ENCODE peak calls at places on chromosomes 4 and X, in five cellular contexts. One of them, this sample, is unnamed. For H3K9me3 and H3K36me3, the result is how much of the 10 kb centered on the place peaks cover.

GRCh38 chr4:109294006-109294405 is 8.5 kb downstream of the COL25A1 start:
- DNase-seq in OCI-LY7: peak
- DNase-seq in psoas muscle: no peak
- DNase-seq in fibroblast of lung: no peak
- DNase-seq in CD8-positive, alpha-beta memory T cell: no peak
- DNase-seq in this sample: no peak

GRCh38 chrX:19810809-19811208 is 76.6 kb downstream of the SH3KBP1 start:
- DNase-seq in CD8-positive, alpha-beta memory T cell: no peak
- DNase-seq in psoas muscle: no peak
- DNase-seq in fibroblast of lung: peak
- DNase-seq in OCI-LY7: no peak
- DNase-seq in this sample: no peak

GRCh38 chrX:115582871-115583729 is 22.1 kb downstream of the PLS3 start:
- DNase-seq in fibroblast of lung: peak
- DNase-seq in CD8-positive, alpha-beta memory T cell: no peak
- DNase-seq in psoas muscle: no peak
- DNase-seq in OCI-LY7: no peak
- DNase-seq in this sample: no peak

GRCh38 chrX:153883163-153883843 is 2.7 kb downstream of the L1CAM start:
- DNase-seq in fibroblast of lung: no peak
- DNase-seq in psoas muscle: no peak
- DNase-seq in OCI-LY7: no peak
- DNase-seq in CD8-positive, alpha-beta memory T cell: no peak
- DNase-seq in this sample: no peak

GRCh38 chrX:121146059-121146628 is 98.7 kb downstream of the GLUD2 start:
- DNase-seq in psoas muscle: no peak
- DNase-seq in fibroblast of lung: no peak
- DNase-seq in CD8-positive, alpha-beta memory T cell: no peak
- DNase-seq in OCI-LY7: no peak
- DNase-seq in this sample: no peak

GRCh38 chrX:64395568-64395929 is 297 bp upstream of the MTMR8 start:
- DNase-seq in OCI-LY7: no peak
- DNase-seq in psoas muscle: no peak
- DNase-seq in fibroblast of lung: no peak
- DNase-seq in CD8-positive, alpha-beta memory T cell: no peak
- DNase-seq in this sample: no peak

GRCh38 chr4:123616970-123617392 is 220.4 kb downstream of the SPRY1 start:
- DNase-seq in CD8-positive, alpha-beta memory T cell: peak
- DNase-seq in fibroblast of lung: no peak
- DNase-seq in psoas muscle: peak
- DNase-seq in OCI-LY7: peak
- DNase-seq in this sample: peak

GRCh38 chrX:37905436-37906147 is 58.2 kb upstream of the DYNLT3 start:
- DNase-seq in psoas muscle: no peak
- DNase-seq in OCI-LY7: no peak
- DNase-seq in fibroblast of lung: peak
- DNase-seq in CD8-positive, alpha-beta memory T cell: no peak
- DNase-seq in this sample: no peak

GRCh38 chr4:185093573-185093972 is 49.5 kb upstream of the SLC25A4 start:
- DNase-seq in CD8-positive, alpha-beta memory T cell: no peak
- DNase-seq in fibroblast of lung: no peak
- DNase-seq in OCI-LY7: no peak
- DNase-seq in psoas muscle: no peak
- DNase-seq in this sample: no peak

GRCh38 chr4:82890602-82890912 is 396 bp downstream of the SEC31A start:
- DNase-seq in OCI-LY7: no peak
- DNase-seq in CD8-positive, alpha-beta memory T cell: no peak
- DNase-seq in psoas muscle: no peak
- DNase-seq in fibroblast of lung: no peak
- DNase-seq in this sample: no peak

GRCh38 chr4:8771258-8771590 is 100.4 kb downstream of the HMX1 start:
- DNase-seq in OCI-LY7: no peak
- DNase-seq in CD8-positive, alpha-beta memory T cell: no peak
- DNase-seq in psoas muscle: peak
- DNase-seq in fibroblast of lung: no peak
- DNase-seq in this sample: no peak

GRCh38 chrX:16368696-16369095 is 201.4 kb downstream of the MAGEB17 start:
- DNase-seq in CD8-positive, alpha-beta memory T cell: no peak
- DNase-seq in OCI-LY7: no peak
- DNase-seq in fibroblast of lung: no peak
- DNase-seq in psoas muscle: no peak
- DNase-seq in this sample: no peak

GRCh38 chr4:88308587-88308986 is 24.2 kb upstream of the PPM1K start:
- DNase-seq in psoas muscle: no peak
- DNase-seq in fibroblast of lung: no peak
- DNase-seq in OCI-LY7: no peak
- DNase-seq in CD8-positive, alpha-beta memory T cell: no peak
- DNase-seq in this sample: no peak

GRCh38 chr4:145735330-145735638 is 55.3 kb downstream of the C4orf51 start:
- DNase-seq in fibroblast of lung: peak
- DNase-seq in psoas muscle: no peak
- DNase-seq in OCI-LY7: no peak
- DNase-seq in CD8-positive, alpha-beta memory T cell: no peak
- DNase-seq in this sample: no peak

GRCh38 chrX:134460861-134461218 is 875 bp downstream of the HPRT1 start:
- DNase-seq in fibroblast of lung: peak
- DNase-seq in OCI-LY7: peak
- DNase-seq in CD8-positive, alpha-beta memory T cell: no peak
- DNase-seq in psoas muscle: no peak
- DNase-seq in this sample: no peak

GRCh38 chr4:113976937-113977855 is 2.3 kb downstream of the ARSJ start:
- DNase-seq in CD8-positive, alpha-beta memory T cell: no peak
- DNase-seq in fibroblast of lung: peak
- DNase-seq in OCI-LY7: no peak
- DNase-seq in psoas muscle: no peak
- DNase-seq in this sample: no peak

GRCh38 chr4:85153221-85153620 is 186.7 kb upstream of the WDFY3 start:
- DNase-seq in CD8-positive, alpha-beta memory T cell: no peak
- DNase-seq in OCI-LY7: no peak
- DNase-seq in psoas muscle: no peak
- DNase-seq in fibroblast of lung: peak
- DNase-seq in this sample: no peak

GRCh38 chrX:124507276-124507675 is 160.9 kb downstream of the SH2D1A start:
- DNase-seq in psoas muscle: no peak
- DNase-seq in CD8-positive, alpha-beta memory T cell: no peak
- DNase-seq in fibroblast of lung: no peak
- DNase-seq in OCI-LY7: no peak
- DNase-seq in this sample: no peak

GRCh38 chr4:141815646-141816045 is 179.3 kb downstream of the IL15 start:
- DNase-seq in CD8-positive, alpha-beta memory T cell: no peak
- DNase-seq in psoas muscle: no peak
- DNase-seq in OCI-LY7: no peak
- DNase-seq in fibroblast of lung: no peak
- DNase-seq in this sample: no peak

GRCh38 chr4:126268106-126268505 is 953.4 kb downstream of the FAT4 start:
- DNase-seq in fibroblast of lung: peak
- DNase-seq in OCI-LY7: no peak
- DNase-seq in CD8-positive, alpha-beta memory T cell: no peak
- DNase-seq in psoas muscle: no peak
- DNase-seq in this sample: no peak

DNA sequence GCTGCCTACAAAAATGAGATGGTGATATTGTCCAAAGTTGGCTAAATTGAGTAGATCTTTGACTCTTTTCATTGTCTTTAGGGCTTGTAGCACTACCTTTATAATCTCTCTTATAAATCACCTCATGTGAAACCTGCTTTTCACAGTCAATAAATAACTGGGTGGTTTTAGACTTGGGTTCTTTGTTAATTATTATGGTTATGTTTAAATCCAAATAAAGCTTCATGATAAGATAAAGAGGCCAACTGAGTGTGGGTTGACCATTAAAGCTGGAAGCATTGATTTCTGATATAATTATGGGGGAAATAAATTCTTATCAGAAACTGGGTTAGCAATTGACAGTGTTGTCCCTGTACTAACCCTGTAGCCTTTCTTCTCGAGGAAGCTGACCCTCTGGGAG is 384.7 kb upstream of the LCORL start:
- DNase-seq in OCI-LY7: no peak
- DNase-seq in fibroblast of lung: no peak
- DNase-seq in psoas muscle: no peak
- DNase-seq in CD8-positive, alpha-beta memory T cell: no peak
- DNase-seq in this sample: no peak
- H3K9me3 ChIP-seq in OCI-LY7: under half
- H3K9me3 ChIP-seq in fibroblast of lung: under half
- H3K9me3 ChIP-seq in psoas muscle: under half
- H3K9me3 ChIP-seq in CD8-positive, alpha-beta memory T cell: under half
- H3K9me3 ChIP-seq in this sample: under half

GRCh38 chr4:99537674-99538073 is 26.2 kb downstream of the TRMT10A start:
- DNase-seq in fibroblast of lung: no peak
- DNase-seq in CD8-positive, alpha-beta memory T cell: no peak
- DNase-seq in psoas muscle: no peak
- DNase-seq in OCI-LY7: no peak
- DNase-seq in this sample: no peak

GRCh38 chr4:99540287-99540939 is 23.4 kb downstream of the TRMT10A start:
- DNase-seq in OCI-LY7: no peak
- DNase-seq in CD8-positive, alpha-beta memory T cell: no peak
- DNase-seq in psoas muscle: no peak
- DNase-seq in fibroblast of lung: no peak
- DNase-seq in this sample: no peak

GRCh38 chr4:99536148-99536728 is 25.4 kb downstream of the C4orf17 start:
- DNase-seq in psoas muscle: no peak
- DNase-seq in CD8-positive, alpha-beta memory T cell: no peak
- DNase-seq in OCI-LY7: no peak
- DNase-seq in fibroblast of lung: peak
- DNase-seq in this sample: no peak

GRCh38 chr4:99536848-99537247 is 26.0 kb downstream of the C4orf17 start:
- DNase-seq in fibroblast of lung: no peak
- DNase-seq in OCI-LY7: no peak
- DNase-seq in psoas muscle: no peak
- DNase-seq in CD8-positive, alpha-beta memory T cell: no peak
- DNase-seq in this sample: no peak
- H3K27ac ChIP-seq in fibroblast of lung: no peak
- H3K27ac ChIP-seq in OCI-LY7: no peak
- H3K27ac ChIP-seq in psoas muscle: no peak
- H3K27ac ChIP-seq in CD8-positive, alpha-beta memory T cell: no peak
- H3K27ac ChIP-seq in this sample: no peak

DNA sequence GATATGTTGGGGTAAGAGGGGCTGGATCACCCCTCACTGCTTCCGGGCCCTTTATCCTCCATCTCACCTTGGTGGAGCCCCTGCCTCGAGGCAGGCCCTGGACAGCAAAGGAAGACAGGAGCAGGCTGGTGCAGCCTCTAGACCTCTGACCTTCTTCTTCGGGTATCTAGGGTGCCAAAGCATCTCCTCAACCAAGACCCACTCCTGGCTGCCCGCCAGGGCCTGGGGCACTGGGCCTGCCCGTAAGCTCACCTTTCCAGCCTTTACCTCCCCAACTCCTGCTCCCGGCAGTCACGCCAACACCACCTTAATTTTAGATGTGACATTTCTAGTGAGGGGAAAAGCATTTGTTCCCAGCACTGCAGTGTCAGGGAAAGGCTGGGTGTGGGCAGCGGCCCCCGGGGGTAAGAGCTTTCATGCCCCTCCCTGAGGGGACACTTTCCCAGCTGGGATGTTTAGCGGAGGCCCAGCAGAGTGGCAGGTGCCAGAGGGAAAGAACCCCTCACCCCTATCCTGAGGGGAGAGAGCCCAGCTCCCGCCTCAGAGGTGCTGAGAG is 6.7 kb downstream of the MAN2B2 start:
- DNase-seq in OCI-LY7: no peak
- DNase-seq in CD8-positive, alpha-beta memory T cell: no peak
- DNase-seq in psoas muscle: no peak
- DNase-seq in fibroblast of lung: no peak
- DNase-seq in this sample: no peak
- H3K36me3 ChIP-seq in OCI-LY7: half or more
- H3K36me3 ChIP-seq in CD8-positive, alpha-beta memory T cell: under half
- H3K36me3 ChIP-seq in psoas muscle: under half
- H3K36me3 ChIP-seq in fibroblast of lung: under half
- H3K36me3 ChIP-seq in this sample: under half

GRCh38 chrX:156002517-156002916 is 5.0 kb downstream of the IL9R start:
- DNase-seq in OCI-LY7: no peak
- DNase-seq in fibroblast of lung: no peak
- DNase-seq in CD8-positive, alpha-beta memory T cell: no peak
- DNase-seq in psoas muscle: no peak
- DNase-seq in this sample: no peak

GRCh38 chrX:156000361-156000926 is 2.9 kb downstream of the IL9R start:
- DNase-seq in psoas muscle: no peak
- DNase-seq in OCI-LY7: no peak
- DNase-seq in CD8-positive, alpha-beta memory T cell: no peak
- DNase-seq in fibroblast of lung: no peak
- DNase-seq in this sample: no peak

GRCh38 chrX:155998761-155999510 is 1.4 kb downstream of the IL9R start:
- DNase-seq in psoas muscle: no peak
- DNase-seq in fibroblast of lung: no peak
- DNase-seq in OCI-LY7: no peak
- DNase-seq in CD8-positive, alpha-beta memory T cell: no peak
- DNase-seq in this sample: no peak

GRCh38 chrX:156001667-156002021 is 4.1 kb downstream of the IL9R start:
- DNase-seq in fibroblast of lung: no peak
- DNase-seq in OCI-LY7: no peak
- DNase-seq in CD8-positive, alpha-beta memory T cell: no peak
- DNase-seq in psoas muscle: no peak
- DNase-seq in this sample: no peak

DNA sequence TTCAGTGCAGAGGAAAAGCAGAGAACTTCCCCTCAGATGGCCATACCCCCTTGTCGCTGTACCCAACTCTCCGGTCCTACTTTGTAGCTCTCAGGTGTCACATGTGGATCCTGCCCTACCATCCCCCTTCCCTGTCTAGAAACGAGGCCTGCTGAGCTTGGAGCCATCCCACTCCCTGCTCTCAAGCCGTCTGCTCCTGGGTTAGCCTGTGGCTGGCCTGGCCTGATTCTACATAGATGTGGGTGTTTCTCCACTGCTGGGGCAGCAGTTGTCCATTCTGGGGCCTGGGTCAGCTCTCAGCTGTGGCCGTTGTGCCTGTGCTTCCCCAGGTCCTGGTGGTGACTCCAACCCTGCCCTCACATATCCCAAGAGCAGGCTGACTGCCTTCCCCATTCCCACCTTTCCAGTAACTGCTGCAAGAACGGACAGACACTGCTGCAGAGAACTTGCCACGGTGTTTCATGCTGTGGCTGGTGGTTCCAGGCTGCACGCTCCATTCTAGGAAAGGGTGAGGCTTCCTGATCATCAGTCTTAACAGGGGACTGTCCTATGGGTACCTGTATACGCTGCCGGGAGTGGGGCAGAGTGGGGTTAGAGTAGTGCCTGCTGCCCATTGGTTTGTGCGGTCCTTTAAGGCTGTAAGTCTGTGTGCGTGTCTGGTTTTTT is 3.6 kb downstream of the IL9R start:
- DNase-seq in CD8-positive, alpha-beta memory T cell: no peak
- DNase-seq in OCI-LY7: no peak
- DNase-seq in psoas muscle: no peak
- DNase-seq in fibroblast of lung: no peak
- DNase-seq in this sample: no peak
- H3K9me3 ChIP-seq in CD8-positive, alpha-beta memory T cell: under half
- H3K9me3 ChIP-seq in OCI-LY7: under half
- H3K9me3 ChIP-seq in psoas muscle: under half
- H3K9me3 ChIP-seq in fibroblast of lung: under half
- H3K9me3 ChIP-seq in this sample: under half

GRCh38 chr4:119788334-119789266 is 160.0 kb upstream of the PDE5A start:
- DNase-seq in CD8-positive, alpha-beta memory T cell: no peak
- DNase-seq in fibroblast of lung: no peak
- DNase-seq in OCI-LY7: no peak
- DNase-seq in psoas muscle: no peak
- DNase-seq in this sample: no peak
- H3K27ac ChIP-seq in CD8-positive, alpha-beta memory T cell: no peak
- H3K27ac ChIP-seq in fibroblast of lung: no peak
- H3K27ac ChIP-seq in OCI-LY7: no peak
- H3K27ac ChIP-seq in psoas muscle: no peak
- H3K27ac ChIP-seq in this sample: no peak